ENCODE peak calls at places on chromosomes 5 and 9, in nine cellular contexts. K is nephron progenitor cell; O is NCI-H524; N is ovary; L is NCI-H1105 treated with DMSO at 0.1 percent for 48 hours; Q is aorta; S is naive B cell; E is stimulated activated CD4-positive, alpha-beta T cell treated with anti-CD3 and anti-CD28 coated beads, Interleukin-4, amount 100 ng/mL, for 48 hours; P is AG08396. T is an unnamed sample.

GRCh38 chr9:94991961-94992907 is 265.7 kb downstream of the AOPEP start:
- DNase-seq in K (no peak), O (no peak), N (no peak), L (no peak), Q (no peak), S (no peak), E (no peak), P (no peak), T (no peak)

GRCh38 chr5:17316973-17317459 is 99.6 kb downstream of the BASP1 start:
- DNase-seq in K (no peak), O (no peak), N (no peak), L (no peak), Q (no peak), S (peak), E (no peak), P (no peak), T (peak)

GRCh38 chr9:93593144-93593655 is 16.8 kb downstream of the PHF2 start:
- DNase-seq in K (no peak), O (no peak), N (no peak), L (no peak), Q (peak), S (no peak), E (no peak), P (no peak), T (no peak)

GRCh38 chr9:16869961-16870605 is 387 bp downstream of the BNC2 start:
- DNase-seq in K (peak), O (no peak), N (peak), L (peak), Q (peak), S (no peak), E (no peak), P (peak), T (no peak)

GRCh38 chr9:116572095-116572748 is 114.9 kb upstream of the TRIM32 start:
- DNase-seq in K (peak), O (peak), N (peak), L (peak), Q (peak), S (no peak), E (peak), P (peak), T (peak)

GRCh38 chr5:36881807-36882206 is 5.2 kb downstream of the NIPBL start:
- DNase-seq in K (no peak), O (no peak), N (no peak), L (no peak), Q (no peak), S (no peak), E (no peak), P (no peak), T (no peak)

GRCh38 chr5:101580591-101580990 is 677.5 kb upstream of the ST8SIA4 start:
- DNase-seq in K (no peak), O (no peak), N (no peak), L (no peak), Q (no peak), S (no peak), E (no peak), P (no peak), T (no peak)

GRCh38 chr5:78647411-78647818 is 1.2 kb downstream of the LHFPL2 start:
- DNase-seq in K (no peak), O (peak), N (peak), L (peak), Q (no peak), S (no peak), E (peak), P (no peak), T (no peak)

GRCh38 chr5:78795757-78796156 is 147.2 kb upstream of the LHFPL2 start:
- DNase-seq in K (no peak), O (no peak), N (no peak), L (no peak), Q (no peak), S (no peak), E (no peak), P (no peak), T (no peak)

GRCh38 chr5:145062280-145062679 is 772.9 kb downstream of the PRELID2 start:
- DNase-seq in K (no peak), O (no peak), N (no peak), L (no peak), Q (no peak), S (no peak), E (no peak), P (peak), T (no peak)

GRCh38 chr9:130110596-130111021 is 56.9 kb downstream of the GPR107 start:
- DNase-seq in K (no peak), O (no peak), N (peak), L (no peak), Q (no peak), S (no peak), E (no peak), P (no peak), T (no peak)

GRCh38 chr9:135607401-135608293 is 31.7 kb downstream of the GLT6D1 start:
- DNase-seq in K (peak), O (no peak), N (no peak), L (no peak), Q (no peak), S (no peak), E (no peak), P (peak), T (no peak)

GRCh38 chr5:109195667-109196066 is 214.1 kb downstream of the PJA2 start:
- DNase-seq in K (no peak), O (no peak), N (no peak), L (no peak), Q (no peak), S (no peak), E (no peak), P (no peak), T (no peak)

GRCh38 chr5:32736842-32737241 is 25.7 kb downstream of the NPR3 start:
- DNase-seq in K (no peak), O (no peak), N (no peak), L (no peak), Q (no peak), S (no peak), E (no peak), P (no peak), T (no peak)

GRCh38 chr5:395156-395920 is 47.6 kb upstream of the EXOC3 start:
- DNase-seq in K (no peak), O (no peak), N (no peak), L (no peak), Q (peak), S (no peak), E (no peak), P (peak), T (no peak)

GRCh38 chr5:64229163-64229774 is 63.6 kb downstream of the RNF180 start:
- DNase-seq in K (no peak), O (peak), N (no peak), L (peak), Q (no peak), S (peak), E (no peak), P (peak), T (no peak)

GRCh38 chr5:133691448-133691847 is 79.1 kb upstream of the FSTL4 start:
- DNase-seq in K (no peak), O (no peak), N (no peak), L (no peak), Q (no peak), S (no peak), E (no peak), P (no peak), T (no peak)

GRCh38 chr9:32644698-32645097 is 9.2 kb upstream of the TAF1L start:
- DNase-seq in K (no peak), O (no peak), N (no peak), L (no peak), Q (no peak), S (no peak), E (no peak), P (peak), T (no peak)

GRCh38 chr5:133438487-133438886 is 173.9 kb downstream of the FSTL4 start:
- DNase-seq in K (no peak), O (no peak), N (no peak), L (no peak), Q (no peak), S (no peak), E (no peak), P (no peak), T (no peak)

GRCh38 chr9:126959917-126960316 is 45.3 kb downstream of the RALGPS1 start:
- DNase-seq in K (no peak), O (no peak), N (no peak), L (no peak), Q (no peak), S (no peak), E (no peak), P (no peak), T (no peak)

GRCh38 chr9:98811051-98811650 is 3.7 kb downstream of the GALNT12 start:
- DNase-seq in K (no peak), O (no peak), N (no peak), L (no peak), Q (no peak), S (no peak), E (no peak), P (peak), T (no peak)

GRCh38 chr5:52660621-52661020 is 127.1 kb upstream of the ITGA1 start:
- DNase-seq in K (no peak), O (no peak), N (no peak), L (no peak), Q (no peak), S (no peak), E (no peak), P (no peak), T (no peak)

GRCh38 chr5:14471557-14471956 is 110.0 kb upstream of the OTULINL start:
- DNase-seq in K (no peak), O (no peak), N (no peak), L (no peak), Q (no peak), S (no peak), E (no peak), P (no peak), T (no peak)

GRCh38 chr9:14768561-14769234 is 46.2 kb upstream of the CER1 start:
- DNase-seq in K (peak), O (peak), N (no peak), L (peak), Q (no peak), S (peak), E (no peak), P (peak), T (peak)

GRCh38 chr9:123933401-123933800 is 3.5 kb upstream of the DENND1A start:
- DNase-seq in K (no peak), O (no peak), N (no peak), L (no peak), Q (no peak), S (no peak), E (no peak), P (peak), T (no peak)